ENCODE peak calls at places on chromosomes 12 and 14, in ten cellular contexts. Q is cardiac muscle cell; F is transverse colon; G is adrenal gland; Z is ovary; P is cardiac fibroblast; K is PC-3; S is choroid plexus epithelial cell; I is CD8-positive, alpha-beta T cell; O is GM06990. W is an unnamed sample.

GRCh38 chr12:125314051-125314882 is 249.0 kb downstream of the AACS start:
- DNase-seq in Q (no peak), F (no peak), G (no peak), Z (no peak), P (no peak), K (no peak), S (no peak), I (no peak), O (no peak), W (no peak)

GRCh38 chr14:69152181-69152943 is 557 bp downstream of the DCAF5 start:
- DNase-seq in Q (peak), F (peak), G (no peak), Z (no peak), P (peak), K (peak), S (peak), I (peak), O (no peak), W (no peak)

GRCh38 chr14:89320381-89321000 is 96.5 kb downstream of the FOXN3 start:
- DNase-seq in Q (no peak), F (no peak), G (no peak), Z (no peak), P (peak), K (no peak), S (peak), I (no peak), O (no peak), W (no peak)

GRCh38 chr14:105168496-105168978 is at the start of gene JAG2:
- DNase-seq in Q (peak), F (peak), G (no peak), Z (no peak), P (peak), K (peak), S (peak), I (peak), O (no peak), W (no peak)

GRCh38 chr14:69571879-69572633 is 2.6 kb downstream of the CCDC177 start:
- DNase-seq in Q (peak), F (peak), G (peak), Z (peak), P (peak), K (peak), S (peak), I (no peak), O (peak), W (no peak)

GRCh38 chr12:72197790-72198189 is 74.4 kb upstream of the TRHDE start:
- DNase-seq in Q (no peak), F (no peak), G (no peak), Z (no peak), P (no peak), K (no peak), S (no peak), I (no peak), O (no peak), W (no peak)

GRCh38 chr14:43687866-43688265 is 819.2 kb downstream of the FSCB start:
- DNase-seq in Q (no peak), F (no peak), G (no peak), Z (no peak), P (peak), K (peak), S (peak), I (no peak), O (no peak), W (peak)

GRCh38 chr14:47278233-47278842 is 397.1 kb downstream of the MDGA2 start:
- DNase-seq in Q (peak), F (peak), G (peak), Z (no peak), P (peak), K (peak), S (peak), I (no peak), O (no peak), W (no peak)

GRCh38 chr14:67357583-67358354 is 1.8 kb downstream of the ATP6V1D start:
- DNase-seq in Q (no peak), F (no peak), G (no peak), Z (no peak), P (no peak), K (peak), S (peak), I (no peak), O (no peak), W (no peak)

GRCh38 chr12:80702889-80703605 is 4.4 kb upstream of the MYF6 start:
- DNase-seq in Q (peak), F (no peak), G (no peak), Z (no peak), P (peak), K (peak), S (peak), I (no peak), O (peak), W (peak)

GRCh38 chr14:23364164-23364571 is 804 bp downstream of the EFS start:
- DNase-seq in Q (no peak), F (no peak), G (peak), Z (no peak), P (no peak), K (no peak), S (no peak), I (no peak), O (no peak), W (no peak)

GRCh38 chr12:98594050-98594853 is 766 bp downstream of the SLC25A3 start:
- DNase-seq in Q (peak), F (peak), G (peak), Z (no peak), P (peak), K (peak), S (no peak), I (no peak), O (no peak), W (no peak)

GRCh38 chr14:65263161-65263788 is 149.3 kb upstream of the FUT8 start:
- DNase-seq in Q (no peak), F (no peak), G (no peak), Z (no peak), P (no peak), K (peak), S (no peak), I (no peak), O (no peak), W (no peak)

GRCh38 chr14:33406766-33407165 is 468.1 kb downstream of the NPAS3 start:
- DNase-seq in Q (no peak), F (no peak), G (no peak), Z (no peak), P (no peak), K (no peak), S (peak), I (no peak), O (no peak), W (no peak)

GRCh38 chr12:60216226-60216625 is 620.4 kb downstream of the SLC16A7 start:
- DNase-seq in Q (no peak), F (no peak), G (no peak), Z (no peak), P (no peak), K (no peak), S (no peak), I (no peak), O (no peak), W (no peak)

GRCh38 chr12:2286461-2287131 is 233.8 kb downstream of the CACNA1C start:
- DNase-seq in Q (no peak), F (no peak), G (peak), Z (no peak), P (peak), K (no peak), S (no peak), I (no peak), O (no peak), W (no peak)

GRCh38 chr14:104224516-104225281 is 86.3 kb downstream of the KIF26A start:
- DNase-seq in Q (peak), F (peak), G (peak), Z (peak), P (no peak), K (no peak), S (peak), I (peak), O (no peak), W (no peak)

GRCh38 chr12:39798429-39798828 is 178.8 kb upstream of the ABCD2 start:
- DNase-seq in Q (peak), F (no peak), G (no peak), Z (no peak), P (no peak), K (no peak), S (no peak), I (no peak), O (no peak), W (no peak)

GRCh38 chr12:15664491-15664890 is 124.7 kb downstream of the EPS8 start:
- DNase-seq in Q (no peak), F (no peak), G (no peak), Z (no peak), P (peak), K (peak), S (no peak), I (no peak), O (no peak), W (no peak)

GRCh38 chr14:51682411-51682810 is 30.7 kb downstream of the FRMD6 start:
- DNase-seq in Q (no peak), F (no peak), G (no peak), Z (no peak), P (peak), K (no peak), S (peak), I (no peak), O (no peak), W (no peak)

GRCh38 chr14:89792489-89793366 is 161.8 kb downstream of the EFCAB11 start:
- DNase-seq in Q (no peak), F (no peak), G (peak), Z (no peak), P (peak), K (no peak), S (no peak), I (no peak), O (no peak), W (no peak)

GRCh38 chr12:57135487-57135886 is 7.2 kb downstream of the LRP1 start:
- DNase-seq in Q (no peak), F (peak), G (no peak), Z (no peak), P (peak), K (no peak), S (peak), I (no peak), O (no peak), W (no peak)

GRCh38 chr12:57135939-57136338 is 7.7 kb downstream of the LRP1 start:
- DNase-seq in Q (no peak), F (no peak), G (no peak), Z (peak), P (peak), K (no peak), S (no peak), I (no peak), O (no peak), W (no peak)

GRCh38 chr12:57133013-57133569 is 4.8 kb downstream of the LRP1 start:
- DNase-seq in Q (no peak), F (peak), G (no peak), Z (no peak), P (peak), K (no peak), S (peak), I (no peak), O (no peak), W (no peak)

GRCh38 chr12:57133916-57134315 is 5.6 kb downstream of the LRP1 start:
- DNase-seq in Q (peak), F (peak), G (no peak), Z (no peak), P (no peak), K (no peak), S (no peak), I (no peak), O (no peak), W (no peak)

DNA sequence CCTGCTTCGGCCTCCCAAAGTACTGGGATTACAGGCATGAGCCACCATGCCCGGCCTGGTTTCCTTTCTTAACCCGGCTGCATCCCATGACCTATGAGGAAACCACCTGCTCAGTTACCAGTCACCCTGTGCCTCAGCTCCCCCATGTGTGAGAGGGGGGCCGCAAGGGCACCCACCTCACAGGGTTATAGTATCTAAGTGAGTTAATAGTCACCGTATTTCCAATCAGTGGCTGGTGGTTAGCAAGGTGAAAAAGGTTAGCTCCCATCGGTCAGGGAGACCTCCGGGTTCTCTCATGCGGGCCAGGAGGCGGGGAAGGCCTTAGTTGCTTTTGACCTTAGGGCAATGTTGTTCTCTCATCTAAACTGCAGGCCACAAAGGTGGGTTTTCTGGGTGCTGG is 6.7 kb downstream of the LRP1 start:
- DNase-seq in Q (no peak), F (peak), G (no peak), Z (no peak), P (no peak), K (no peak), S (no peak), I (no peak), O (no peak), W (no peak)
- H3K4me3 ChIP-seq in Q (no peak), F (no peak), G (no peak), Z (no peak), P (no peak), K (no peak), S (no peak), I (no peak), O (no peak), W (no peak)

DNA sequence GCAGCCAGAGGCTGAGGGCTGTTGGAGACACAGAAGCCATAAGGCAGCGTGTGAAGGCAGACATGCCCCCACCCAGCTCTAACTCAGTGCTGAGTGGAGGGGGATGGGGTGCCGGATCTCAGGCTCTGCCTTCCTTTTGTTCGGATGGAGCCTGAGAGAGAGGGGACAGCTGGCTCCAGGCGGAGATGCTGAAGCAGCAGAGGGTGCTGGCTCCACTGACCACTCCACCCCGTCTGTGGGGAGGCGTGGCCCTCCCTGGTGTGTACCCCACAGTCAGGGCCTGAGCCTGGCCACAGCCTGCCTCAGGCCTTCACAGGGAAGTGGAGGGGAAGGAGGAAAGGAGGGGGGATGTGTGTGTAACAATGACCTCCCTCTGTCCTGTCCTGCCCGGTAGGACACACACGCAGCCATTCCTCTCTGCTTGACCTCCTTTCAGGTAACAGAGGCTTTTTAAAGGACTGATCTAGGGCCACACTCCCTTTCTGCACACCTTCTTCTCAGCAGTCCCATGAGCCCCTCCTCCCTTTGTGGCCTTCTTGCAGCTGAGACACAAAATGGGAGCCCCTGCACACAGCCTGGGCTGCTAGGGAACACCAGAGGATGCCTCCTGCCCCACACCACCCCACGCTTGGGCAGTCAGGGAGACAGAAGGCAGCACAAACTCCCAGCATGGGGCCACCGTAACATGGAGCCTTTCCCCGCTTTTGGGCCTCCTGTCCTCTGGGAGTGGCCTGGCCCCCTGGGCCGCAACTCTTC is 9.6 kb upstream of the ENDOU start:
- DNase-seq in Q (peak), F (no peak), G (no peak), Z (peak), P (no peak), K (no peak), S (no peak), I (no peak), O (no peak), W (no peak)
- TF ChIP-seq CTCF in Q (no peak), F (no peak), G (no peak), Z (no peak), P (no peak), K (no peak), S (no peak), I (no peak), O (no peak), W (no peak)

GRCh38 chr12:120247621-120248030 is 17.9 kb downstream of the PXN start:
- DNase-seq in Q (no peak), F (no peak), G (no peak), Z (no peak), P (no peak), K (peak), S (peak), I (no peak), O (no peak), W (no peak)
- H3K4me3 ChIP-seq in Q (no peak), F (no peak), G (no peak), Z (no peak), P (no peak), K (peak), S (no peak), I (no peak), O (no peak), W (no peak)

GRCh38 chr12:54357802-54358619 is 6.3 kb downstream of the GPR84 start:
- DNase-seq in Q (no peak), F (peak), G (no peak), Z (no peak), P (peak), K (peak), S (peak), I (no peak), O (no peak), W (no peak)
- TF ChIP-seq CTCF in Q (no peak), F (no peak), G (no peak), Z (no peak), P (no peak), K (no peak), S (no peak), I (no peak), O (no peak), W (no peak)

GRCh38 chr12:110957159-110957558 is 36.8 kb upstream of the MYL2 start:
- DNase-seq in Q (no peak), F (no peak), G (no peak), Z (no peak), P (no peak), K (no peak), S (no peak), I (no peak), O (no peak), W (no peak)
- H3K4me3 ChIP-seq in Q (no peak), F (no peak), G (no peak), Z (no peak), P (no peak), K (no peak), S (no peak), I (no peak), O (no peak), W (no peak)

GRCh38 chr12:32061033-32061432 is 45.6 kb upstream of the BICD1 start:
- DNase-seq in Q (no peak), F (no peak), G (no peak), Z (no peak), P (no peak), K (no peak), S (no peak), I (no peak), O (no peak), W (no peak)

GRCh38 chr12:32063796-32064195 is 42.9 kb upstream of the BICD1 start:
- DNase-seq in Q (no peak), F (no peak), G (no peak), Z (no peak), P (no peak), K (no peak), S (no peak), I (no peak), O (no peak), W (no peak)

DNA sequence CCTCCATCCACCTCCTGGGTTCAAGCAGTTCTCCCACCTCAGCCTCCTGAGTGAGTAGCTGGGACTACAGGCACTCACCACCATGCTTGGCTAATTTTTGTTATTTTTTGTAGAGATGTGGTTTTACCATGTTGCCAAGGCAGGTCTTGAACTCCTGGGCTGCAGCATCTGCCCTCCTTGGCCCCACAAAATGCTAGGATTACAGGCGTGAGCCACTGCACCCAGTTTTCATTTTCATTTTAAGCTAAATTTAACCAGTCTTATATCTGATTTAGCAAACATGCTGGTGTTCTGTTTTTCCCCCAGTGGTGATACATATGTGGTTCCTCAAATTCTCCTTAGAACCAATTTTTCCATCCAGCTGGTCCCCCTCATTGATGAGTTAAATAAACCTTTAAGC is 43.8 kb upstream of the BICD1 start:
- DNase-seq in Q (no peak), F (no peak), G (no peak), Z (no peak), P (peak), K (no peak), S (peak), I (no peak), O (peak), W (no peak)
- TF ChIP-seq CTCF in Q (no peak), F (no peak), G (no peak), Z (no peak), P (no peak), K (no peak), S (no peak), I (no peak), O (no peak), W (no peak)

GRCh38 chr12:388547-389137 is 478 bp downstream of the KDM5A start:
- DNase-seq in Q (peak), F (peak), G (no peak), Z (no peak), P (peak), K (peak), S (peak), I (peak), O (no peak), W (no peak)

GRCh38 chr12:389138-390096 is at the start of gene KDM5A:
- DNase-seq in Q (peak), F (peak), G (peak), Z (peak), P (peak), K (peak), S (peak), I (peak), O (peak), W (peak)

GRCh38 chr12:388012-388411 is 1.1 kb downstream of the KDM5A start:
- DNase-seq in Q (no peak), F (no peak), G (no peak), Z (no peak), P (no peak), K (no peak), S (no peak), I (no peak), O (no peak), W (no peak)

GRCh38 chr12:386651-387050 is 2.5 kb downstream of the KDM5A start:
- DNase-seq in Q (no peak), F (no peak), G (no peak), Z (no peak), P (peak), K (peak), S (peak), I (no peak), O (no peak), W (no peak)
- H3K4me3 ChIP-seq in Q (peak), F (no peak), G (no peak), Z (peak), P (no peak), K (peak), S (peak), I (peak), O (peak), W (peak)